ENCODE peak calls at places on chromosomes 13 and 19, in five cellular contexts. S is right cardiac atrium, X is left lung, T is IMR-90, Z is pancreas. D is an unnamed sample. For H3K27me3, the result is how much of the 10 kb centered on the place peaks cover.

GRCh38 chr19:34067861-34068271 is 104.4 kb upstream of the LSM14A start:
- DNase-seq in Z (no peak), S (no peak), T (peak), X (no peak), D (no peak)

GRCh38 chr13:50993908-50994307 is 84.3 kb downstream of the RNASEH2B start:
- DNase-seq in T (no peak), X (no peak), Z (no peak), S (no peak), D (no peak)

GRCh38 chr19:7605490-7606222 is 10.0 kb downstream of the CAMSAP3 start:
- DNase-seq in X (no peak), Z (no peak), T (no peak), S (no peak), D (no peak)

GRCh38 chr13:79910869-79911540 is 429.9 kb downstream of the SPRY2 start:
- DNase-seq in S (no peak), T (no peak), X (no peak), Z (no peak), D (no peak)

GRCh38 chr19:19297759-19298158 is 22.6 kb downstream of the SUGP1 start:
- DNase-seq in X (no peak), S (no peak), Z (no peak), T (no peak), D (no peak)

GRCh38 chr13:75319244-75319643 is 162.7 kb downstream of the TBC1D4 start:
- DNase-seq in T (peak), S (no peak), X (no peak), Z (no peak), D (no peak)

GRCh38 chr13:85738696-85739320 is 60.4 kb downstream of the SLITRK6 start:
- DNase-seq in Z (no peak), T (peak), X (no peak), S (no peak), D (no peak)

GRCh38 chr19:33080761-33081681 is at the start of gene GPATCH1:
- DNase-seq in Z (peak), X (peak), S (peak), T (peak), D (peak)

GRCh38 chr13:44573790-44574465 is 2.2 kb downstream of the TSC22D1 start:
- DNase-seq in X (peak), T (peak), S (no peak), Z (no peak), D (no peak)

GRCh38 chr19:8050274-8051096 is 2.1 kb upstream of the CCL25 start:
- DNase-seq in T (peak), Z (peak), S (peak), X (peak), D (peak)

GRCh38 chr13:87999141-87999765 is 328.1 kb downstream of the SLITRK5 start:
- DNase-seq in S (no peak), Z (no peak), X (no peak), T (peak), D (no peak)

GRCh38 chr19:6774821-6775707 is 2.6 kb downstream of the VAV1 start:
- DNase-seq in S (no peak), X (peak), Z (no peak), T (no peak), D (no peak)

DNA sequence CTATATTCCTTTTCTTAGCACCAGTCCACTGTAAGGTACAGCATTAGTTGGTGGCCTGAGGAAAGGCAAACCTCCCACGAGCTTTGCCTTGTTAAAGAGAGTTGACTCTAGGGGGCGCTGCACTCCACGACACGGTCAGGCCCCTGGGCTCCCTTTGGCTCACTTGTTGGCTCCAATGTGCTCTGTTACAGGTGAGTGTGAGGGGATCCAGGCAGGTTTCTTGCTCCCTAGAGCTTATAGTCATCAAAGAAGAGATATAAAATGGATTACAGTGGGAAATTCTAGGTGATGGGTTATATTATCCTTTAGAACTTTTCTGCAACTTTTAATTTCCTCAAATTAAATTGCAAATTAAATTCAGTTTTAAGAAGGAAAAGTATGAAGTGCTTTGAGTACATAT is 3.7 kb downstream of the WDR87 start:
- DNase-seq in T (peak), Z (peak), X (peak), S (peak), D (peak)
- H3K27ac ChIP-seq in T (no peak), Z (no peak), X (no peak), S (no peak), D (no peak)

DNA sequence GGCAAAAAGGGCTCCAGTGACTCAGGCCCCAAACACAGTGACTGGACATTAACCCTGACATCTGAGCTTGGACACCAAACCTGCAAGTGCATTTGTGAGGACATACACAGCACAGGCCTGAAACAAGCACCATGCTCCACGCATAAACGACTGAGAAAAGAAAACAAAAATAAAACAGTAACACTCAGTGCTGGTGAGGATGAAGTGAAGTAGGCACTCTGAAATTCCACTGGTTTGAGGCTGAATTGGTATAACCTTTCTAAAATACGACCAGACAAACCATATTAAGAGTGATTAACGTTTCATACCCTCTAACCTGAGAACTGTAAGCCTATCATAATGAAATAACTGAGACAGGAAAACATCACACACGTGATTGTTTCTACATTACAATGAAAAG is 5.5 kb downstream of the SLC35E1 start:
- DNase-seq in S (no peak), Z (no peak), T (no peak), X (no peak), D (no peak)
- H3K4me3 ChIP-seq in S (no peak), Z (no peak), T (no peak), X (no peak), D (no peak)

DNA sequence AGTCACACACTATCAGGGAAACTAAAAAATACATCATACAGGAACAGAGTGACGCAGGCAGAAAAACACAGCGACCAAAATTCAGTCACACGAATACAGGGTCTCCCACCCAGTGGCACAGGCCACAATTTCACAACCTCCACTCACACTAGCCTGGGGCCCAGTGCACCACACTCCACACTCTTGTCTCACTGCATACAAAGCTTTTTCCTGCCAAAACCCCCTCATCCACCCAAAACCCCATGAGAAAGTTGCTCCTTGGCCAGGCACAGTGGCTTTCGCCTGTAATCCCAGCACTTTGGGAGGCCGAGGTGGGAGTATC is 1.2 kb downstream of the S1PR5 start:
- DNase-seq in Z (no peak), T (no peak), X (no peak), S (no peak), D (peak)
- H3K27me3 ChIP-seq in Z (under half), T (under half), X (half or more), S (under half), D (under half)

GRCh38 chr19:50330365-50331078 is 1.3 kb upstream of the KCNC3 start:
- DNase-seq in S (peak), Z (peak), X (peak), T (peak), D (peak)
- H3K27ac ChIP-seq in S (peak), Z (no peak), X (no peak), T (no peak), D (no peak)

DNA sequence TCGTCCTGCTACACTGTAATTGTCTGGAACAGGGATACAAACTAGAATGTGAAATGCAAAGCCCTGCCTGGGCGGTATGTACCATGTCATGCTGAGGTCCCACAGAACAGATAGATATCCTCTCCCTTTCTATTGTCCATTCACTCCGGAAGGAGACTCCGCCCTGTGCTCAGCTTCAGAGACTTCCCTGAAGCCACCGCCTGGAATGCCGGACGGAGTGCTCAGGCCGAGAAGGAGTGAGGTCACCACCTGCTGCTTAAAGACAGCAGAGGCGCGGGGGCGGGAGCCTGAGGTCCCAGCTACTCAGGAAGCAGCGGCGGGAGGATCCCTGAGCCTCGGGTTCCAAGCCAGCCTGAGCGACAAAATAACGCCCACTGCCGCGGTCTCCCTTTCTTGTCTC is 890 bp upstream of the ZNF611 start:
- DNase-seq in T (no peak), Z (peak), X (peak), S (peak), D (no peak)
- H3K4me3 ChIP-seq in T (no peak), Z (no peak), X (peak), S (no peak), D (no peak)